ENCODE peak calls at places on chromosomes 1 and 21, in four cellular contexts. One of them, this sample, is unnamed.
A peak's percentile ranks its signal among the peaks of the same experiment; 100 is the strongest.

GRCh38 chr1:58874757-58875755 is 91.2 kb upstream of the JUN start:
- DNase-seq in HL-60: no peak
- DNase-seq in GM12878: no peak
- DNase-seq in K562: no peak
- DNase-seq in this sample: no peak

GRCh38 chr1:119742193-119742592 is 26.5 kb downstream of the HMGCS2 start:
- DNase-seq in HL-60: no peak
- DNase-seq in K562: no peak
- DNase-seq in GM12878: no peak
- DNase-seq in this sample: no peak

GRCh38 chr1:30358510-30358909 is 364.9 kb downstream of the MATN1 start:
- DNase-seq in GM12878: no peak
- DNase-seq in K562: no peak
- DNase-seq in HL-60: no peak
- DNase-seq in this sample: no peak

GRCh38 chr1:227776277-227776676 is 39.2 kb upstream of the PRSS38 start:
- DNase-seq in HL-60: no peak
- DNase-seq in GM12878: no peak
- DNase-seq in K562: no peak
- DNase-seq in this sample: no peak

GRCh38 chr1:23169727-23170335 is 1.2 kb upstream of the LUZP1 start:
- DNase-seq in HL-60: peak; percentile 96
- DNase-seq in K562: no peak
- DNase-seq in GM12878: no peak
- DNase-seq in this sample: no peak

GRCh38 chr1:183273300-183273699 is 87.2 kb downstream of the LAMC2 start:
- DNase-seq in K562: no peak
- DNase-seq in HL-60: no peak
- DNase-seq in GM12878: no peak
- DNase-seq in this sample: no peak

GRCh38 chr1:56948403-56949023 is 17.3 kb downstream of the C8B start:
- DNase-seq in HL-60: no peak
- DNase-seq in GM12878: no peak
- DNase-seq in K562: no peak
- DNase-seq in this sample: no peak

GRCh38 chr1:222441006-222441620 is 106.8 kb downstream of the HHIPL2 start:
- DNase-seq in GM12878: no peak
- DNase-seq in K562: no peak
- DNase-seq in HL-60: no peak
- DNase-seq in this sample: no peak

GRCh38 chr21:36245115-36245514 is 74.9 kb upstream of the MORC3 start:
- DNase-seq in HL-60: no peak
- DNase-seq in K562: no peak
- DNase-seq in GM12878: no peak
- DNase-seq in this sample: no peak

GRCh38 chr21:44463716-44464115 is 8.4 kb downstream of the LRRC3 start:
- DNase-seq in K562: no peak
- DNase-seq in HL-60: no peak
- DNase-seq in GM12878: no peak
- DNase-seq in this sample: no peak

GRCh38 chr1:184118051-184118450 is 66.5 kb downstream of the TSEN15 start:
- DNase-seq in GM12878: no peak
- DNase-seq in K562: no peak
- DNase-seq in HL-60: no peak
- DNase-seq in this sample: no peak

GRCh38 chr1:36143424-36143823 is 5.9 kb downstream of the TRAPPC3 start:
- DNase-seq in K562: no peak
- DNase-seq in HL-60: no peak
- DNase-seq in GM12878: no peak
- DNase-seq in this sample: no peak
- TF ChIP-seq SPI1 in K562: no peak
- TF ChIP-seq SPI1 in HL-60: no peak
- TF ChIP-seq SPI1 in GM12878: no peak
- TF ChIP-seq SPI1 in this sample: no peak

DNA sequence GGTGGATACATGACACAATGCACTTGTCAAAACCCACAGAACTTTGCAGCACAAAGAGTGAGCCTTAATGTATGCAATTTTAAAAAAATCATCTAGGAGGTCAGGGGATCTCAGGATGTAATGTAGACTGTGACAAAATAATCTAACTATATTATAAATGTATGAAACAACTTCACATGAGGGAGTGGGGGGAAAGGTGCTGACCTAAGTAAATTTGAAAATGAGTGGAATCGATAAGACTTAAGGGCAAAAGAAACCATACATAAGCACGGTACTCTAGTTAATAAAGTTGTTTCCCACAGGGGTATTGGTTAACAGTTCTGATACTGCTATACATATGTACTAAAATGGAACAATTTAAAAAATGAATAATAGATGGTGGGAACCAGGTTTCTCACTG is 64.7 kb downstream of the PRPF38A start:
- DNase-seq in HL-60: no peak
- DNase-seq in K562: no peak
- DNase-seq in GM12878: no peak
- DNase-seq in this sample: no peak
- TF ChIP-seq SPI1 in HL-60: no peak
- TF ChIP-seq SPI1 in K562: no peak
- TF ChIP-seq SPI1 in GM12878: no peak
- TF ChIP-seq SPI1 in this sample: no peak

DNA sequence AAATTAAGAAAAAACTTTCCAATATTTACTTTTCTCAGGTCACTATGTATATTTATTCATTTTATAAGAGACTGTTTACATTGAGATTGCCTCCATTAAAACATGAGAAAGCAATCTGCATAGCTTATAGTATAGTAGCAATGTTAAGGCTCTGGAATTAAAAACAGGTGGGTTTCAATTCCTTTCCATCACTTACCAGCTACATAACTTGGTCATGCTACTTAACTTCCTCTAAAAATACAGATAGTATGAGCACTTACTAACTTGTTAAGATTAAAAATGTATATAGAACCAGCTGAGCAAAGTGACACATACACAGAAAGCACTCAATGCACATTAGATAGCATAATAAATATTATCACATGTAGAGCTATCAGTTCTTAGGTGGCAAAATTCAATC is 76.6 kb downstream of the LYST start:
- DNase-seq in K562: no peak
- DNase-seq in HL-60: no peak
- DNase-seq in GM12878: no peak
- DNase-seq in this sample: no peak
- TF ChIP-seq SPI1 in K562: no peak
- TF ChIP-seq SPI1 in HL-60: no peak
- TF ChIP-seq SPI1 in GM12878: no peak
- TF ChIP-seq SPI1 in this sample: no peak

GRCh38 chr1:115911298-115911697 is 65.0 kb upstream of the SLC22A15 start:
- DNase-seq in GM12878: no peak
- DNase-seq in K562: no peak
- DNase-seq in HL-60: no peak
- DNase-seq in this sample: no peak
- TF ChIP-seq SPI1 in GM12878: no peak
- TF ChIP-seq SPI1 in K562: no peak
- TF ChIP-seq SPI1 in HL-60: no peak
- TF ChIP-seq SPI1 in this sample: no peak

GRCh38 chr1:40530735-40531380 is 579 bp upstream of the ZNF684 start:
- DNase-seq in GM12878: no peak
- DNase-seq in K562: no peak
- DNase-seq in HL-60: no peak
- DNase-seq in this sample: no peak
- TF ChIP-seq SPI1 in GM12878: no peak
- TF ChIP-seq SPI1 in K562: no peak
- TF ChIP-seq SPI1 in HL-60: no peak
- TF ChIP-seq SPI1 in this sample: no peak